ENCODE peak calls at places on chromosomes 1 and 21, in six cellular contexts. One of them, this sample, is unnamed.
A peak's percentile ranks its signal among the peaks of the same experiment; 100 is the strongest.

GRCh38 chr1:10489291-10490055 is 14.7 kb downstream of the PEX14 start:
- DNase-seq in endothelial cell: no peak
- DNase-seq in astrocyte of the spinal cord: no peak
- DNase-seq in fibroblast of lung: no peak
- DNase-seq in brain microvascular endothelial cell: no peak
- DNase-seq in foreskin keratinocyte: no peak
- DNase-seq in this sample: no peak

GRCh38 chr1:225855503-225856285 is 26.5 kb downstream of the TMEM63A start:
- DNase-seq in fibroblast of lung: no peak
- DNase-seq in endothelial cell: no peak
- DNase-seq in astrocyte of the spinal cord: no peak
- DNase-seq in brain microvascular endothelial cell: no peak
- DNase-seq in foreskin keratinocyte: no peak
- DNase-seq in this sample: no peak

GRCh38 chr1:230791986-230792564 is 44.9 kb downstream of the CAPN9 start:
- DNase-seq in endothelial cell: no peak
- DNase-seq in fibroblast of lung: no peak
- DNase-seq in astrocyte of the spinal cord: no peak
- DNase-seq in brain microvascular endothelial cell: no peak
- DNase-seq in foreskin keratinocyte: no peak
- DNase-seq in this sample: no peak

GRCh38 chr1:228857611-228858010 is 122.3 kb downstream of the RHOU start:
- DNase-seq in fibroblast of lung: no peak
- DNase-seq in brain microvascular endothelial cell: no peak
- DNase-seq in foreskin keratinocyte: no peak
- DNase-seq in astrocyte of the spinal cord: no peak
- DNase-seq in endothelial cell: no peak
- DNase-seq in this sample: no peak

GRCh38 chr1:206534552-206534951 is 27.2 kb downstream of the RASSF5 start:
- DNase-seq in fibroblast of lung: no peak
- DNase-seq in endothelial cell: no peak
- DNase-seq in brain microvascular endothelial cell: no peak
- DNase-seq in astrocyte of the spinal cord: no peak
- DNase-seq in foreskin keratinocyte: no peak
- DNase-seq in this sample: no peak

GRCh38 chr1:17837631-17838030 is 82.5 kb downstream of the ACTL8 start:
- DNase-seq in endothelial cell: no peak
- DNase-seq in astrocyte of the spinal cord: no peak
- DNase-seq in fibroblast of lung: no peak
- DNase-seq in brain microvascular endothelial cell: no peak
- DNase-seq in foreskin keratinocyte: no peak
- DNase-seq in this sample: peak; percentile 8

GRCh38 chr1:53656062-53656915 is 82.7 kb downstream of the GLIS1 start:
- DNase-seq in brain microvascular endothelial cell: peak; percentile 62
- DNase-seq in endothelial cell: no peak
- DNase-seq in astrocyte of the spinal cord: peak; percentile 80
- DNase-seq in foreskin keratinocyte: no peak
- DNase-seq in fibroblast of lung: peak; percentile 84
- DNase-seq in this sample: peak; percentile 43

GRCh38 chr1:48187969-48188563 is 34.5 kb upstream of the SLC5A9 start:
- DNase-seq in brain microvascular endothelial cell: no peak
- DNase-seq in foreskin keratinocyte: no peak
- DNase-seq in fibroblast of lung: no peak
- DNase-seq in endothelial cell: no peak
- DNase-seq in astrocyte of the spinal cord: no peak
- DNase-seq in this sample: no peak

GRCh38 chr1:174976436-174977107 is 23.2 kb upstream of the CACYBP start:
- DNase-seq in foreskin keratinocyte: peak; percentile 72
- DNase-seq in brain microvascular endothelial cell: peak; percentile 54
- DNase-seq in fibroblast of lung: peak; percentile 64
- DNase-seq in endothelial cell: no peak
- DNase-seq in astrocyte of the spinal cord: peak; percentile 40
- DNase-seq in this sample: peak; percentile 62

GRCh38 chr1:187952446-187952845 is 1123.7 kb downstream of the PLA2G4A start:
- DNase-seq in foreskin keratinocyte: no peak
- DNase-seq in brain microvascular endothelial cell: no peak
- DNase-seq in fibroblast of lung: no peak
- DNase-seq in astrocyte of the spinal cord: no peak
- DNase-seq in endothelial cell: no peak
- DNase-seq in this sample: no peak

GRCh38 chr1:214579183-214579582 is 23.8 kb upstream of the CENPF start:
- DNase-seq in astrocyte of the spinal cord: no peak
- DNase-seq in brain microvascular endothelial cell: no peak
- DNase-seq in fibroblast of lung: no peak
- DNase-seq in endothelial cell: no peak
- DNase-seq in foreskin keratinocyte: no peak
- DNase-seq in this sample: no peak

GRCh38 chr1:118987431-118988185 is 535 bp downstream of the TBX15 start:
- DNase-seq in brain microvascular endothelial cell: no peak
- DNase-seq in astrocyte of the spinal cord: peak; percentile 35
- DNase-seq in endothelial cell: peak; percentile 70
- DNase-seq in foreskin keratinocyte: no peak
- DNase-seq in fibroblast of lung: no peak
- DNase-seq in this sample: no peak

GRCh38 chr21:36463204-36463603 is 16.7 kb downstream of the CLDN14 start:
- DNase-seq in foreskin keratinocyte: no peak
- DNase-seq in endothelial cell: no peak
- DNase-seq in fibroblast of lung: no peak
- DNase-seq in astrocyte of the spinal cord: no peak
- DNase-seq in brain microvascular endothelial cell: no peak
- DNase-seq in this sample: no peak

GRCh38 chr21:43639470-43640178 is 19.7 kb downstream of the HSF2BP start:
- DNase-seq in endothelial cell: no peak
- DNase-seq in astrocyte of the spinal cord: peak; percentile 22
- DNase-seq in fibroblast of lung: peak; percentile 21
- DNase-seq in foreskin keratinocyte: peak; percentile 79
- DNase-seq in brain microvascular endothelial cell: no peak
- DNase-seq in this sample: peak; percentile 94

GRCh38 chr1:199040076-199040475 is 401.2 kb downstream of the PTPRC start:
- DNase-seq in endothelial cell: no peak
- DNase-seq in brain microvascular endothelial cell: no peak
- DNase-seq in fibroblast of lung: no peak
- DNase-seq in astrocyte of the spinal cord: no peak
- DNase-seq in foreskin keratinocyte: no peak
- DNase-seq in this sample: no peak

GRCh38 chr1:114340906-114341698 is 169.9 kb downstream of the TRIM33 start:
- DNase-seq in brain microvascular endothelial cell: no peak
- DNase-seq in astrocyte of the spinal cord: no peak
- DNase-seq in fibroblast of lung: no peak
- DNase-seq in foreskin keratinocyte: no peak
- DNase-seq in endothelial cell: no peak
- DNase-seq in this sample: no peak

GRCh38 chr1:228464487-228464983 is 22.6 kb upstream of the RNF187 start:
- DNase-seq in brain microvascular endothelial cell: peak; percentile 84
- DNase-seq in fibroblast of lung: peak; percentile 83
- DNase-seq in endothelial cell: peak; percentile 72
- DNase-seq in astrocyte of the spinal cord: peak; percentile 86
- DNase-seq in foreskin keratinocyte: peak; percentile 57
- DNase-seq in this sample: peak; percentile 84

GRCh38 chr1:245859510-245860114 is 647.5 kb downstream of the SMYD3 start:
- DNase-seq in foreskin keratinocyte: peak; percentile 81
- DNase-seq in brain microvascular endothelial cell: peak; percentile 45
- DNase-seq in fibroblast of lung: peak; percentile 86
- DNase-seq in astrocyte of the spinal cord: peak; percentile 61
- DNase-seq in endothelial cell: no peak
- DNase-seq in this sample: peak; percentile 35

GRCh38 chr1:248631354-248632041 is 3.4 kb downstream of the OR2T11 start:
- DNase-seq in brain microvascular endothelial cell: no peak
- DNase-seq in endothelial cell: no peak
- DNase-seq in foreskin keratinocyte: no peak
- DNase-seq in astrocyte of the spinal cord: no peak
- DNase-seq in fibroblast of lung: no peak
- DNase-seq in this sample: no peak

GRCh38 chr1:96641292-96641691 is 80.3 kb upstream of the PTBP2 start:
- DNase-seq in endothelial cell: no peak
- DNase-seq in foreskin keratinocyte: peak; percentile 43
- DNase-seq in fibroblast of lung: peak; percentile 8
- DNase-seq in brain microvascular endothelial cell: no peak
- DNase-seq in astrocyte of the spinal cord: no peak
- DNase-seq in this sample: peak; percentile 51

GRCh38 chr1:12434174-12434573 is 183.8 kb downstream of the DHRS3 start:
- DNase-seq in endothelial cell: no peak
- DNase-seq in fibroblast of lung: peak; percentile 96
- DNase-seq in astrocyte of the spinal cord: peak; percentile 93
- DNase-seq in foreskin keratinocyte: peak; percentile 76
- DNase-seq in brain microvascular endothelial cell: peak; percentile 87
- DNase-seq in this sample: peak; percentile 56

GRCh38 chr1:12314328-12314903 is 84.6 kb downstream of the VPS13D start:
- DNase-seq in foreskin keratinocyte: no peak
- DNase-seq in astrocyte of the spinal cord: peak; percentile 54
- DNase-seq in endothelial cell: no peak
- DNase-seq in fibroblast of lung: peak; percentile 38
- DNase-seq in brain microvascular endothelial cell: no peak
- DNase-seq in this sample: peak; percentile 48

GRCh38 chr1:44806025-44806703 is 987 bp downstream of the DYNLT4 start:
- DNase-seq in brain microvascular endothelial cell: no peak
- DNase-seq in fibroblast of lung: no peak
- DNase-seq in astrocyte of the spinal cord: no peak
- DNase-seq in foreskin keratinocyte: no peak
- DNase-seq in endothelial cell: no peak
- DNase-seq in this sample: no peak

GRCh38 chr1:22652881-22653316 is at the start of gene C1QB:
- DNase-seq in foreskin keratinocyte: no peak
- DNase-seq in astrocyte of the spinal cord: no peak
- DNase-seq in fibroblast of lung: no peak
- DNase-seq in brain microvascular endothelial cell: no peak
- DNase-seq in endothelial cell: no peak
- DNase-seq in this sample: no peak
- TF ChIP-seq CTCF in foreskin keratinocyte: no peak
- TF ChIP-seq CTCF in astrocyte of the spinal cord: no peak
- TF ChIP-seq CTCF in fibroblast of lung: no peak
- TF ChIP-seq CTCF in brain microvascular endothelial cell: no peak
- TF ChIP-seq CTCF in endothelial cell: no peak
- TF ChIP-seq CTCF in this sample: no peak

DNA sequence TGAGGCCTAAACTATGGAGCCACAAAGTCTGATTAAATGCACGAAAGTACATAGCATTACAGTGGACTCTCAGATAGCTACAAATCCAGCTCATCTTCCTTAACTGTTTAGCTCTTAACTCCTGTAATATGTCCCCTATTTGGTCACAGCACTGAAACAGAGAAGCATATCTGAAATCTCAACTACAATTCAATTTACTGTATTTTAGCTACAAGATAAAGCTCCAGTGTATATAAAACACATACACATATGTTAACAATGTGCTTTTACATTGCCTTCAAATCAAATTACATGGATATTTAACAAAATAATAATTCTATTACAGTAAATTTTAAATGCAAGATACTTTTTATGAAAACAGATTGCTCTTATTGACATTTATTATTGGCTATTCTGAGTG is 849.3 kb upstream of the PRMT6 start:
- DNase-seq in brain microvascular endothelial cell: no peak
- DNase-seq in astrocyte of the spinal cord: no peak
- DNase-seq in fibroblast of lung: no peak
- DNase-seq in foreskin keratinocyte: no peak
- DNase-seq in endothelial cell: no peak
- DNase-seq in this sample: no peak
- TF ChIP-seq CTCF in brain microvascular endothelial cell: no peak
- TF ChIP-seq CTCF in astrocyte of the spinal cord: no peak
- TF ChIP-seq CTCF in fibroblast of lung: no peak
- TF ChIP-seq CTCF in foreskin keratinocyte: no peak
- TF ChIP-seq CTCF in endothelial cell: no peak
- TF ChIP-seq CTCF in this sample: no peak

DNA sequence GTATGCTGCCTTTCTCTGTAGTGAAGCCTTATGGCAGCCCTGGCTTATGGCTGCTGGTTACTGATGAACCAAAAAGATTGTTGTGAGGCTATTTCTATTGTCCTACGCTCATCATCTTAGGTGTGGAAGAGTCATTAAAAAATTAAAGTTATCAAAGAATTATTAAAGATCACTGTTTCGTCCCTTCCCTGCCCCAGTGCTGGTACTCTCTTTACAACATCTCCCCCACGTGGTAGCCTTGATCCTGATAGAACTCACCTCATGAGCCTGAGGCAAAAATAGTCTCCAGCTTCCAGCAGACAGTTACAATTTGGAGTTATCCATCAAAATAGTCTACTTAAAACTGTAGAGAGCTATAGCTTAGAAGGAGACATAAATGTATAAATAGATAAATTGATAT is 201.5 kb downstream of the S1PR1 start:
- DNase-seq in foreskin keratinocyte: peak; percentile 18
- DNase-seq in fibroblast of lung: no peak
- DNase-seq in endothelial cell: peak; percentile 15
- DNase-seq in astrocyte of the spinal cord: no peak
- DNase-seq in brain microvascular endothelial cell: peak; percentile 9
- DNase-seq in this sample: peak; percentile 21
- TF ChIP-seq CTCF in foreskin keratinocyte: peak; percentile 45
- TF ChIP-seq CTCF in fibroblast of lung: peak; percentile 36
- TF ChIP-seq CTCF in endothelial cell: no peak
- TF ChIP-seq CTCF in astrocyte of the spinal cord: peak; percentile 20
- TF ChIP-seq CTCF in brain microvascular endothelial cell: peak; percentile 43
- TF ChIP-seq CTCF in this sample: peak; percentile 38

DNA sequence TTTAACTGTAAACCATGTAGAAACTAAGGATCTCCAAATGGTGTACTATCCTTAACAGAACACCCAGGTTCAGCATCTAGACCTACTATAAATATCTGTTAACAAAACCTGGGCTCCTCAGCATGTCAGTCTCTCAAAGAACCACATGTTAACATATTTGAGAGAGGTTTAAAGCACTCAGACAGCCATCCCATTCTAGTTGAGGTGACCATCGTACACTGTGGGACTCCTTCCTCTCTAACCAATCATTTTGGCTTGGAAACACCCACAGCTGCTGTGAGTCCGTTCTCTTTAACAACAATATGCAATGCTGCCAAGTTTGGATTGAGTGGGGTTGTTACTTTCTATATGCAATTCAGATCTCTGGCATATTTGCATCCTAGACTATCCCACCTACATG is 105.8 kb downstream of the MRPL39 start:
- DNase-seq in brain microvascular endothelial cell: no peak
- DNase-seq in foreskin keratinocyte: no peak
- DNase-seq in astrocyte of the spinal cord: no peak
- DNase-seq in endothelial cell: no peak
- DNase-seq in fibroblast of lung: no peak
- DNase-seq in this sample: no peak
- TF ChIP-seq CTCF in brain microvascular endothelial cell: no peak
- TF ChIP-seq CTCF in foreskin keratinocyte: no peak
- TF ChIP-seq CTCF in astrocyte of the spinal cord: no peak
- TF ChIP-seq CTCF in endothelial cell: no peak
- TF ChIP-seq CTCF in fibroblast of lung: no peak
- TF ChIP-seq CTCF in this sample: no peak

GRCh38 chr21:30733026-30733425 is 14.0 kb downstream of the KRTAP21-2 start:
- DNase-seq in brain microvascular endothelial cell: no peak
- DNase-seq in foreskin keratinocyte: peak; percentile 22
- DNase-seq in fibroblast of lung: no peak
- DNase-seq in endothelial cell: no peak
- DNase-seq in astrocyte of the spinal cord: no peak
- DNase-seq in this sample: no peak
- TF ChIP-seq CTCF in brain microvascular endothelial cell: peak; percentile 11
- TF ChIP-seq CTCF in foreskin keratinocyte: peak; percentile 67
- TF ChIP-seq CTCF in fibroblast of lung: no peak
- TF ChIP-seq CTCF in endothelial cell: no peak
- TF ChIP-seq CTCF in astrocyte of the spinal cord: no peak
- TF ChIP-seq CTCF in this sample: no peak

GRCh38 chr1:236064674-236065508 is at the start of gene NID1:
- DNase-seq in foreskin keratinocyte: peak; percentile 23
- DNase-seq in endothelial cell: peak; percentile 72
- DNase-seq in brain microvascular endothelial cell: peak; percentile 43
- DNase-seq in fibroblast of lung: peak; percentile 82
- DNase-seq in astrocyte of the spinal cord: peak; percentile 88
- DNase-seq in this sample: peak; percentile 81
- TF ChIP-seq CTCF in foreskin keratinocyte: peak; percentile 41
- TF ChIP-seq CTCF in endothelial cell: no peak
- TF ChIP-seq CTCF in brain microvascular endothelial cell: peak; percentile 25
- TF ChIP-seq CTCF in fibroblast of lung: peak; percentile 32
- TF ChIP-seq CTCF in astrocyte of the spinal cord: peak; percentile 21
- TF ChIP-seq CTCF in this sample: no peak

This sample was measured in fibroblast of pulmonary artery.